ENCODE peak calls at places on chromosomes 2 and 18, in ten cellular contexts. L is posterior cingulate gyrus, I is NCI-H460, X is COR-L47, R is HS-5, P is ELF-1, S is AG09309, G is AG08395, K is left ventricle myocardium inferior, M is LoVo. J is an unnamed sample.

GRCh38 chr2:99827296-99827999 is 314.9 kb downstream of the AFF3 start:
- DNase-seq in L (no peak), I (no peak), X (no peak), R (no peak), P (no peak), S (no peak), G (no peak), K (no peak), M (no peak), J (no peak)

GRCh38 chr18:11676867-11677266 is 12.2 kb upstream of the GNAL start:
- DNase-seq in L (no peak), I (no peak), X (no peak), R (no peak), P (no peak), S (no peak), G (no peak), K (no peak), M (peak), J (no peak)

GRCh38 chr2:98751748-98752147 is 20.8 kb upstream of the MGAT4A start:
- DNase-seq in L (no peak), I (no peak), X (no peak), R (no peak), P (no peak), S (no peak), G (no peak), K (no peak), M (no peak), J (no peak)

GRCh38 chr2:199975297-199975895 is 20.0 kb downstream of the MAIP1 start:
- DNase-seq in L (no peak), I (peak), X (no peak), R (no peak), P (no peak), S (peak), G (no peak), K (no peak), M (peak), J (no peak)

GRCh38 chr2:205688417-205689200 is 6.3 kb downstream of the NRP2 start:
- DNase-seq in L (no peak), I (no peak), X (no peak), R (no peak), P (no peak), S (no peak), G (no peak), K (no peak), M (no peak), J (no peak)

GRCh38 chr2:236720974-236721600 is 151.5 kb downstream of the ACKR3 start:
- DNase-seq in L (no peak), I (no peak), X (no peak), R (no peak), P (no peak), S (no peak), G (no peak), K (no peak), M (no peak), J (no peak)

GRCh38 chr2:179349670-179350303 is 85.2 kb upstream of the SESTD1 start:
- DNase-seq in L (no peak), I (no peak), X (no peak), R (no peak), P (no peak), S (no peak), G (no peak), K (no peak), M (no peak), J (no peak)

GRCh38 chr2:160332318-160332717 is 132.2 kb upstream of the ITGB6 start:
- DNase-seq in L (no peak), I (no peak), X (no peak), R (no peak), P (no peak), S (no peak), G (no peak), K (no peak), M (no peak), J (no peak)

GRCh38 chr18:24009651-24010333 is 4.8 kb upstream of the TTC39C start:
- DNase-seq in L (no peak), I (no peak), X (peak), R (no peak), P (no peak), S (no peak), G (no peak), K (no peak), M (no peak), J (no peak)

J was measured in cerebellum.